ENCODE peak calls at places on chromosome 15, in ten cellular contexts. M is endothelial cell, J is AG10803, N is bronchial epithelial cell, D is neural crest cell, H is fibroblast of lung, K is sigmoid colon, E is choroid plexus epithelial cell, Z is foreskin fibroblast, U is GM20000. V is an unnamed sample.

GRCh38 chr15:100060276-100060926 is 281.4 kb downstream of the ADAMTS17 start:
- DNase-seq in Z (no peak), J (peak), N (peak), D (no peak), U (no peak), H (peak), K (no peak), M (no peak), E (peak), V (no peak)

GRCh38 chr15:57395292-57395691 is 19.0 kb downstream of the CGNL1 start:
- DNase-seq in N (peak), D (no peak), Z (peak), H (peak), J (peak), E (peak), M (no peak), K (no peak), U (no peak), V (no peak)

GRCh38 chr15:70323111-70323851 is 225.6 kb upstream of the TLE3 start:
- DNase-seq in E (peak), Z (peak), D (no peak), M (no peak), H (peak), K (peak), J (peak), U (no peak), N (no peak), V (peak)

GRCh38 chr15:68560501-68561113 is 18.2 kb upstream of the CORO2B start:
- DNase-seq in Z (no peak), N (no peak), E (no peak), D (no peak), U (no peak), M (no peak), H (no peak), J (no peak), K (peak), V (no peak)

GRCh38 chr15:57865294-57865693 is 158.8 kb downstream of the POLR2M start:
- DNase-seq in D (no peak), U (no peak), N (no peak), M (no peak), H (no peak), Z (no peak), E (peak), J (no peak), K (no peak), V (no peak)

GRCh38 chr15:52348056-52348745 is 52.6 kb upstream of the MYO5C start:
- DNase-seq in D (no peak), E (peak), Z (peak), K (no peak), J (peak), M (no peak), N (no peak), H (peak), U (no peak), V (no peak)

GRCh38 chr15:41581110-41581509 is 22.1 kb downstream of the TYRO3 start:
- DNase-seq in Z (peak), U (no peak), J (no peak), M (no peak), E (peak), D (no peak), N (peak), H (no peak), K (no peak), V (no peak)

GRCh38 chr15:55965091-55965490 is 28.3 kb downstream of the NEDD4 start:
- DNase-seq in N (peak), D (no peak), E (no peak), U (no peak), J (no peak), M (no peak), Z (no peak), K (no peak), H (no peak), V (no peak)

GRCh38 chr15:101499863-101500713 is 10.6 kb upstream of the PCSK6 start:
- DNase-seq in H (no peak), J (peak), E (no peak), K (peak), Z (no peak), N (no peak), M (no peak), D (no peak), U (peak), V (peak)

GRCh38 chr15:99477745-99478525 is 87.8 kb upstream of the MEF2A start:
- DNase-seq in E (no peak), K (no peak), Z (no peak), M (no peak), U (no peak), J (no peak), D (no peak), H (no peak), N (no peak), V (no peak)

GRCh38 chr15:57680021-57680420 is 26.5 kb upstream of the POLR2M start:
- DNase-seq in K (no peak), H (peak), D (no peak), M (no peak), U (no peak), E (peak), J (peak), Z (peak), N (peak), V (no peak)

GRCh38 chr15:34038404-34039179 is 412 bp downstream of the AVEN start:
- DNase-seq in N (peak), J (peak), M (peak), E (peak), U (peak), D (peak), H (peak), K (peak), Z (peak), V (peak)

GRCh38 chr15:40944510-40945296 is 8.6 kb upstream of the CHAC1 start:
- DNase-seq in D (no peak), J (no peak), E (no peak), Z (no peak), K (no peak), M (no peak), N (no peak), U (no peak), H (no peak), V (no peak)

GRCh38 chr15:89105147-89105546 is 16.9 kb downstream of the ABHD2 start:
- DNase-seq in Z (peak), D (no peak), N (peak), J (peak), E (peak), M (no peak), K (no peak), H (peak), U (no peak), V (no peak)

GRCh38 chr15:99118801-99119546 is 14.1 kb downstream of the SYNM start:
- DNase-seq in K (peak), M (no peak), U (no peak), E (no peak), D (no peak), N (no peak), H (no peak), J (no peak), Z (no peak), V (no peak)

GRCh38 chr15:68558318-68559305 is 20.2 kb upstream of the CORO2B start:
- DNase-seq in E (no peak), Z (peak), M (no peak), K (peak), H (peak), N (peak), U (no peak), D (no peak), J (no peak), V (no peak)

GRCh38 chr15:58677426-58677825 is 72.1 kb downstream of the ADAM10 start:
- DNase-seq in Z (no peak), U (no peak), D (no peak), E (no peak), H (no peak), K (no peak), N (no peak), J (no peak), M (no peak), V (no peak)

GRCh38 chr15:75653347-75653913 is 5.7 kb downstream of the SNX33 start:
- DNase-seq in D (no peak), Z (no peak), M (no peak), E (no peak), N (no peak), U (no peak), J (no peak), H (no peak), K (peak), V (no peak)

GRCh38 chr15:45644437-45644836 is 9.6 kb downstream of the SQOR start:
- DNase-seq in N (peak), U (no peak), H (no peak), M (no peak), K (no peak), E (no peak), Z (no peak), J (no peak), D (no peak), V (no peak)

GRCh38 chr15:93024716-93025624 is 64.0 kb downstream of the RGMA start:
- DNase-seq in M (no peak), D (no peak), K (no peak), J (no peak), E (no peak), H (no peak), N (no peak), U (no peak), Z (no peak), V (no peak)

GRCh38 chr15:98875309-98875708 is 132.3 kb downstream of the PGPEP1L start:
- DNase-seq in N (no peak), Z (peak), K (no peak), D (no peak), U (no peak), M (no peak), E (peak), J (peak), H (no peak), V (no peak)

GRCh38 chr15:68515371-68516095 is 63.3 kb upstream of the CORO2B start:
- DNase-seq in U (no peak), K (no peak), D (no peak), J (no peak), N (no peak), Z (no peak), M (no peak), H (no peak), E (no peak), V (peak)

GRCh38 chr15:80834906-80835305 is 55.7 kb downstream of the CEMIP start:
- DNase-seq in U (no peak), Z (no peak), M (no peak), N (no peak), J (peak), K (no peak), H (no peak), D (no peak), E (no peak), V (no peak)

GRCh38 chr15:47551079-47551478 is 166.2 kb upstream of the SEMA6D start:
- DNase-seq in E (peak), K (no peak), D (no peak), N (peak), M (no peak), U (no peak), H (no peak), Z (no peak), J (no peak), V (no peak)

GRCh38 chr15:32687556-32687955 is 30.2 kb upstream of the GREM1 start:
- DNase-seq in D (no peak), M (no peak), U (no peak), E (peak), J (peak), N (peak), Z (peak), H (peak), K (no peak), V (no peak)

GRCh38 chr15:101124731-101125558 is 126.9 kb downstream of the CHSY1 start:
- DNase-seq in K (no peak), E (peak), D (no peak), J (peak), H (peak), M (no peak), Z (peak), U (no peak), N (peak), V (no peak)

GRCh38 chr15:65414841-65415621 is 7.7 kb downstream of the IGDCC4 start:
- DNase-seq in J (peak), K (no peak), Z (peak), D (peak), E (peak), U (no peak), M (peak), H (peak), N (no peak), V (peak)

GRCh38 chr15:48925714-48926223 is 38.0 kb downstream of the SHC4 start:
- DNase-seq in Z (peak), D (no peak), K (no peak), H (peak), E (peak), N (peak), U (no peak), J (peak), M (no peak), V (no peak)

GRCh38 chr15:42137461-42138261 is 18.8 kb downstream of the PLA2G4F start:
- DNase-seq in H (peak), Z (peak), M (peak), E (peak), U (peak), J (peak), K (peak), N (peak), D (peak), V (peak)

GRCh38 chr15:25175789-25176615 is 221.2 kb downstream of the SNRPN start:
- DNase-seq in E (no peak), J (no peak), K (no peak), M (peak), U (no peak), D (no peak), N (no peak), Z (no peak), H (no peak), V (no peak)

GRCh38 chr15:65328506-65329297 is 24.2 kb downstream of the RNU5B-1 start:
- DNase-seq in K (no peak), M (no peak), U (peak), N (no peak), Z (no peak), J (no peak), D (no peak), H (no peak), E (no peak), V (no peak)

DNA sequence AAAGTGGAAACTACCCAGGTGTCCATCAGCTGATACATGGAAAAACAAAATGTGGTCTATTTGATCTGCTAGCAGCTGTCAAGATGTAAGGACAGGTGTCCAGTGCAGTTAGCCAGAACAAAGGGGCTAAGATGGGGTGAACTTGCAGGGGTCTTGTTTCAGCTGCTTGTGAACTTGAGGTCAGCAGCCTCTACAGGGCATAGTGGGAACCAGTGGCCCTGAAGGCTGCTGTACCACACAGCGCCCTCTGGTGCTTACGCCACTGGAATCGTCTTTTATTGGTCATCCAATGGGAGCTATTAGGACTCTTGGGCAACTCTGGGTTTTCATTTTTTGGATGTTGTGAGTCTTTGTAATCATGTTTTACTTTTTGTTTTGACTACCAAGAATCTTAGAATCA is 62.2 kb upstream of the CTSH start:
- DNase-seq in H (no peak), N (peak), K (no peak), J (peak), Z (peak), M (peak), E (peak), D (peak), U (peak), V (no peak)
- TF ChIP-seq CTCF in H (peak), N (peak), K (peak), J (peak), Z (peak), M (peak), E (peak), D (peak), U (no peak), V (peak)

GRCh38 chr15:36667296-36667695 is 87.9 kb downstream of the CDIN1 start:
- DNase-seq in J (no peak), N (no peak), D (no peak), Z (no peak), K (no peak), U (no peak), E (no peak), M (no peak), H (no peak), V (no peak)
- TF ChIP-seq CTCF in J (no peak), N (no peak), D (no peak), Z (no peak), K (no peak), U (no peak), E (no peak), M (no peak), H (no peak), V (no peak)

GRCh38 chr15:87735536-87735935 is 521.0 kb downstream of the NTRK3 start:
- DNase-seq in D (no peak), U (no peak), N (no peak), E (no peak), J (no peak), Z (no peak), K (no peak), H (no peak), M (no peak), V (no peak)
- TF ChIP-seq CTCF in D (no peak), U (no peak), N (no peak), E (no peak), J (no peak), Z (no peak), K (no peak), H (no peak), M (no peak), V (no peak)

DNA sequence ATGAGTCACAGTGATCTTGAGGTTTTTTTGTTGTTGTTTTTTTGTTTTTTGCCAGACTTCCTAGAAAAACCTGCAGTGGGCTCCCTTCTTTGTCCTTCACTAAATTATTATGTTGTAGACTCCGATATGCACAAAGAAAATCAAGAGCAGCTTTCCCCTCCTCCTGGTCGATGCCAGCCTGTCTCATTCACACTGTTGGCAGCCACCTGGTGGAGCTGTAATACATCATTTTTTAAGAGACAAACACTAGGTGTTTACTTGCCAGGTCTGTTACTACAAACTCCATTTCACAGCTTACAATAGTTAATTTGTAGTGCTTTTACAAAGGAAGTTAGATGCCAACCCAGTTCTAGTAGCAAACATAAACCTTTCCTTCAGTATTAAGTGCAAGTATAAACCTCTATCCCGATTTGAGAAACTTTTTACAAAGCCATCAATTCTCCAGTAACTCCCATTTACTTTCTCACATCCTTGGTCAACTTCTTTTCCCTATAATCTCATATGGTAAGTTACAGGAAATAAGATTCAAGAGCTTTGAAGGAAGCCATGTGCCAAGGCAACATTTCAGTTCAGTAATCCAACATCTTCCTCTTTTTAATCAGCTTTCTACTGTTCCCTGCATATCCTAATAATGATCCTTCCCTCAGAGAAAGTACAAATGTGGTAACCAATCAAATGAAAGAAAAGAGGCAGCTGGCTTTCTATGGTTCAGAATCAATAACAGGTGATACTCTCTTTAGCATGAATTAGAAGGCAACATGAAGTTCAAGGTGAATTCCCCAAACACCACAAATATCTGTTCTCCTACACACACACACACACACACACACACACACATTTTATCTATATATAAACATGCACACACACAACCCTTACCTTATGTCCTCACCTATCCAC is 14.0 kb downstream of the AAGAB start:
- DNase-seq in D (no peak), J (no peak), H (no peak), M (no peak), K (no peak), U (peak), N (peak), Z (no peak), E (no peak), V (no peak)
- TF ChIP-seq CTCF in D (no peak), J (no peak), H (no peak), M (no peak), K (no peak), U (peak), N (peak), Z (no peak), E (peak), V (peak)

GRCh38 chr15:63200464-63201242 is 11.2 kb downstream of the RAB8B start:
- DNase-seq in D (no peak), E (no peak), H (no peak), J (no peak), N (no peak), U (no peak), K (no peak), M (no peak), Z (no peak), V (no peak)
- TF ChIP-seq CTCF in D (no peak), E (no peak), H (no peak), J (no peak), N (no peak), U (no peak), K (no peak), M (no peak), Z (no peak), V (no peak)

DNA sequence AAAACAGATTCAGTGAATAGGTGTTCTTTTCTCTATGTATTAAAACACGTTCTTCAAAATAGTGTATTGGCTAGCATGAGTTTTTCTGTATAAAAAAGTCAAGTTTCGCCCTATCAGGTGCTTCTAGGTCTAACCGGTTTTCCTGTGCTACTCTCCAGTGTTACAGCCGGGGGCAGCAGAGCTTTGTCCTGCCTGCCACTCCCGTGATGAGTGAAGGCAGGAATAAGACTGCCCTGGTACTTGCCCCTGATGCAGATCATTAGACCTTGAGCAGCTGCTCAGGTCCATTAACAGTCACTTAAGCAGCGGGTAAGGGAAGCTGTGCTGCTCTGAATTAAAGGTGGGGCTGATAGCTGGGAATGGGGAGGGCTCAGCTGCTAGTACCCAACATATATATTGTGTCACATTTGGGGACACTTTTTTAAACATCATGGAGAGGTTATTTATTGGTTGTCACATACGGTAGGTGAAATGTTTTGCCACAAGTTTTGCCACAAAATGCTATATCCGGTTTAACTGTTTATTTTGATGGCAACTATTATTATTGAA is 1.3 kb upstream of the UNC13C start:
- DNase-seq in H (no peak), Z (no peak), D (peak), M (peak), J (no peak), E (no peak), K (no peak), N (peak), U (no peak), V (no peak)
- TF ChIP-seq CTCF in H (peak), Z (no peak), D (peak), M (no peak), J (no peak), E (no peak), K (no peak), N (peak), U (no peak), V (no peak)

V was measured in osteocyte.